ENCODE peak calls at places on chromosomes 12 and 14, in four cellular contexts. Z is stimulated activated CD8-positive, alpha-beta memory T cell treated with anti-CD3 and anti-CD28 coated beads, Interleukin-12 subunit alpha, Interleukin-12 subunit beta, amount 100 ng/mL, for 4 hours; H is cardiac fibroblast; E is stimulated activated CD4-positive, alpha-beta T cell treated with anti-CD3 and anti-CD28 coated beads, Interleukin-4, amount 100 ng/mL, for 4 hours. U is an unnamed sample.
A peak's percentile ranks its signal among the peaks of the same experiment; 100 is the strongest.

GRCh38 chr14:68248481-68249255 is 429.1 kb downstream of the RAD51B start:
- DNase-seq in H (peak; percentile 87), E (no peak), Z (no peak), U (peak; percentile 17)

GRCh38 chr12:131105736-131106356 is 152.1 kb downstream of the ADGRD1 start:
- DNase-seq in E (peak; percentile 55), H (no peak), Z (peak; percentile 27), U (peak; percentile 18)

GRCh38 chr12:51910691-51911090 is 3.4 kb downstream of the ACVRL1 start:
- DNase-seq in H (no peak), Z (no peak), E (no peak), U (no peak)

GRCh38 chr12:112964915-112965314 is 13.4 kb upstream of the OAS2 start:
- DNase-seq in E (no peak), H (no peak), Z (no peak), U (no peak)

GRCh38 chr14:97298331-97298730 is 501.1 kb downstream of the VRK1 start:
- DNase-seq in Z (no peak), H (no peak), E (no peak), U (no peak)

GRCh38 chr12:2693204-2693860 is 101.4 kb upstream of the FKBP4 start:
- DNase-seq in H (no peak), Z (no peak), E (no peak), U (no peak)

GRCh38 chr14:99531221-99532096 is 50.2 kb downstream of the CCNK start:
- DNase-seq in Z (no peak), E (no peak), H (peak; percentile 62), U (no peak)

GRCh38 chr12:108856428-108857157 is 790 bp downstream of the SSH1 start:
- DNase-seq in Z (peak; percentile 58), H (peak; percentile 84), E (peak; percentile 54), U (peak; percentile 66)

GRCh38 chr14:54747616-54748015 is 155.0 kb downstream of the GCH1 start:
- DNase-seq in Z (no peak), H (no peak), E (no peak), U (no peak)

GRCh38 chr12:130971871-130972588 is 18.3 kb downstream of the ADGRD1 start:
- DNase-seq in E (no peak), Z (no peak), H (no peak), U (peak; percentile 12)

GRCh38 chr12:109053382-109054123 is 1.2 kb downstream of the USP30 start:
- DNase-seq in H (peak; percentile 2), E (no peak), Z (peak; percentile 8), U (no peak)

GRCh38 chr14:100841445-100842403 is 15.8 kb downstream of the MEG3 start:
- DNase-seq in H (no peak), Z (no peak), E (no peak), U (no peak)

GRCh38 chr12:118359541-118359915 is 13.2 kb downstream of the TAOK3 start:
- DNase-seq in E (no peak), H (no peak), Z (no peak), U (peak; percentile 62)

GRCh38 chr14:73739174-73739898 is 25.2 kb upstream of the PNMA1 start:
- DNase-seq in E (no peak), Z (no peak), H (no peak), U (no peak)

GRCh38 chr12:124480469-124481256 is 86.7 kb downstream of the NCOR2 start:
- DNase-seq in H (peak; percentile 55), E (peak; percentile 25), Z (no peak), U (no peak)

GRCh38 chr14:22887260-22887989 is 4.4 kb downstream of the REM2 start:
- DNase-seq in H (peak; percentile 83), Z (no peak), E (no peak), U (no peak)

GRCh38 chr12:108575199-108575912 is 13.0 kb downstream of the ISCU start:
- DNase-seq in E (no peak), H (no peak), Z (no peak), U (no peak)

GRCh38 chr12:45178771-45179170 is 37.1 kb upstream of the ANO6 start:
- DNase-seq in Z (no peak), H (no peak), E (no peak), U (no peak)

GRCh38 chr14:53360821-53361220 is 207.7 kb upstream of the DDHD1 start:
- DNase-seq in H (no peak), Z (no peak), E (no peak), U (no peak)

GRCh38 chr14:91103116-91103515 is 10.8 kb upstream of the DGLUCY start:
- DNase-seq in H (no peak), E (no peak), Z (no peak), U (no peak)

GRCh38 chr12:106780010-106780625 is 5.6 kb downstream of the RIC8B start:
- DNase-seq in H (peak; percentile 32), Z (no peak), E (no peak), U (no peak)

GRCh38 chr14:75084513-75084912 is 15.1 kb downstream of the ZC2HC1C start:
- DNase-seq in Z (no peak), H (no peak), E (no peak), U (no peak)

GRCh38 chr12:123801573-123802178 is 39.6 kb downstream of the DNAH10 start:
- DNase-seq in E (no peak), H (peak; percentile 49), Z (no peak), U (no peak)

GRCh38 chr14:91369628-91370445 is 47.8 kb downstream of the CCDC88C start:
- DNase-seq in E (peak; percentile 54), H (no peak), Z (no peak), U (no peak)

GRCh38 chr14:91149462-91149861 is 35.6 kb downstream of the DGLUCY start:
- DNase-seq in Z (no peak), E (no peak), H (peak; percentile 98), U (no peak)

GRCh38 chr14:54686871-54687749 is 120.2 kb downstream of the SAMD4A start:
- DNase-seq in E (no peak), H (no peak), Z (no peak), U (no peak)

GRCh38 chr14:28774764-28775738 is 8.5 kb downstream of the FOXG1 start:
- DNase-seq in Z (no peak), E (no peak), H (no peak), U (no peak)

GRCh38 chr12:68342966-68343365 is 10.8 kb upstream of the MDM1 start:
- DNase-seq in H (no peak), E (no peak), Z (no peak), U (no peak)

GRCh38 chr12:123950476-123951169 is 22.0 kb downstream of the CCDC92 start:
- DNase-seq in H (no peak), Z (no peak), E (no peak), U (no peak)

GRCh38 chr12:108145011-108145410 is 15.9 kb downstream of the WSCD2 start:
- DNase-seq in H (no peak), Z (no peak), E (no peak), U (no peak)

GRCh38 chr14:54192610-54193009 is 204.2 kb upstream of the CDKN3 start:
- DNase-seq in E (no peak), H (no peak), Z (no peak), U (no peak)

GRCh38 chr14:75334191-75335051 is 55.8 kb downstream of the FOS start:
- DNase-seq in Z (peak; percentile 14), H (peak; percentile 3), E (peak; percentile 28), U (no peak)

GRCh38 chr14:21136024-21136423 is 19.8 kb downstream of the OR5AU1 start:
- DNase-seq in E (no peak), Z (no peak), H (peak; percentile 26), U (no peak)

GRCh38 chr12:95532851-95533250 is 18.4 kb downstream of the USP44 start:
- DNase-seq in E (no peak), H (peak; percentile 62), Z (no peak), U (no peak)

GRCh38 chr14:103749452-103749851 is 33.8 kb downstream of the ZFYVE21 start:
- DNase-seq in E (no peak), H (no peak), Z (no peak), U (no peak)